ENCODE peak calls at places on chromosomes 6 and 20, in eight cellular contexts. One of them, this sample, is unnamed.

GRCh38 chr6:53615633-53616449 is 49.7 kb downstream of the KLHL31 start:
- DNase-seq in fibroblast of lung: peak
- DNase-seq in cardiac muscle cell: peak
- DNase-seq in HCT116: peak
- DNase-seq in stomach: peak
- DNase-seq in heart right ventricle: no peak
- DNase-seq in WERI-Rb-1: no peak
- DNase-seq in prostate gland: no peak
- DNase-seq in this sample: no peak

GRCh38 chr6:10561566-10562088 is 40.5 kb downstream of the GCNT2 start:
- DNase-seq in fibroblast of lung: no peak
- DNase-seq in cardiac muscle cell: no peak
- DNase-seq in HCT116: no peak
- DNase-seq in stomach: no peak
- DNase-seq in heart right ventricle: no peak
- DNase-seq in WERI-Rb-1: no peak
- DNase-seq in prostate gland: no peak
- DNase-seq in this sample: no peak

GRCh38 chr6:134161036-134161435 is 108.6 kb upstream of the SLC2A12 start:
- DNase-seq in fibroblast of lung: peak
- DNase-seq in cardiac muscle cell: peak
- DNase-seq in HCT116: no peak
- DNase-seq in stomach: no peak
- DNase-seq in heart right ventricle: no peak
- DNase-seq in WERI-Rb-1: no peak
- DNase-seq in prostate gland: no peak
- DNase-seq in this sample: no peak

GRCh38 chr6:20678831-20679352 is 144.6 kb downstream of the CDKAL1 start:
- DNase-seq in fibroblast of lung: no peak
- DNase-seq in cardiac muscle cell: no peak
- DNase-seq in HCT116: no peak
- DNase-seq in stomach: no peak
- DNase-seq in heart right ventricle: no peak
- DNase-seq in WERI-Rb-1: no peak
- DNase-seq in prostate gland: no peak
- DNase-seq in this sample: no peak

GRCh38 chr6:36028887-36029324 is 1.3 kb downstream of the MAPK14 start:
- DNase-seq in fibroblast of lung: peak
- DNase-seq in cardiac muscle cell: peak
- DNase-seq in HCT116: no peak
- DNase-seq in stomach: peak
- DNase-seq in heart right ventricle: peak
- DNase-seq in WERI-Rb-1: peak
- DNase-seq in prostate gland: peak
- DNase-seq in this sample: peak

GRCh38 chr6:67221226-67221625 is 1413.9 kb upstream of the ADGRB3 start:
- DNase-seq in fibroblast of lung: no peak
- DNase-seq in cardiac muscle cell: peak
- DNase-seq in HCT116: no peak
- DNase-seq in stomach: no peak
- DNase-seq in heart right ventricle: no peak
- DNase-seq in WERI-Rb-1: no peak
- DNase-seq in prostate gland: no peak
- DNase-seq in this sample: no peak

GRCh38 chr6:159128978-159129377 is 40.2 kb upstream of the FNDC1 start:
- DNase-seq in fibroblast of lung: no peak
- DNase-seq in cardiac muscle cell: no peak
- DNase-seq in HCT116: no peak
- DNase-seq in stomach: no peak
- DNase-seq in heart right ventricle: no peak
- DNase-seq in WERI-Rb-1: no peak
- DNase-seq in prostate gland: no peak
- DNase-seq in this sample: no peak

GRCh38 chr6:42745083-42745637 is 743 bp downstream of the TBCC start:
- DNase-seq in fibroblast of lung: peak
- DNase-seq in cardiac muscle cell: peak
- DNase-seq in HCT116: no peak
- DNase-seq in stomach: peak
- DNase-seq in heart right ventricle: peak
- DNase-seq in WERI-Rb-1: peak
- DNase-seq in prostate gland: no peak
- DNase-seq in this sample: no peak

GRCh38 chr6:77172578-77172977 is 290.7 kb downstream of the HTR1B start:
- DNase-seq in fibroblast of lung: no peak
- DNase-seq in cardiac muscle cell: no peak
- DNase-seq in HCT116: no peak
- DNase-seq in stomach: no peak
- DNase-seq in heart right ventricle: no peak
- DNase-seq in WERI-Rb-1: no peak
- DNase-seq in prostate gland: no peak
- DNase-seq in this sample: no peak

GRCh38 chr6:170292778-170293164 is 1.9 kb upstream of the DLL1 start:
- DNase-seq in fibroblast of lung: no peak
- DNase-seq in cardiac muscle cell: no peak
- DNase-seq in HCT116: peak
- DNase-seq in stomach: no peak
- DNase-seq in heart right ventricle: no peak
- DNase-seq in WERI-Rb-1: no peak
- DNase-seq in prostate gland: no peak
- DNase-seq in this sample: no peak

GRCh38 chr20:53597085-53597482 is 3.4 kb upstream of the ZNF217 start:
- DNase-seq in fibroblast of lung: no peak
- DNase-seq in cardiac muscle cell: peak
- DNase-seq in HCT116: no peak
- DNase-seq in stomach: peak
- DNase-seq in heart right ventricle: no peak
- DNase-seq in WERI-Rb-1: no peak
- DNase-seq in prostate gland: peak
- DNase-seq in this sample: no peak

GRCh38 chr20:10706460-10706811 is 32.6 kb upstream of the JAG1 start:
- DNase-seq in fibroblast of lung: no peak
- DNase-seq in cardiac muscle cell: no peak
- DNase-seq in HCT116: no peak
- DNase-seq in stomach: no peak
- DNase-seq in heart right ventricle: no peak
- DNase-seq in WERI-Rb-1: no peak
- DNase-seq in prostate gland: no peak
- DNase-seq in this sample: no peak

GRCh38 chr6:117448732-117449131 is 23.0 kb upstream of the ROS1 start:
- DNase-seq in fibroblast of lung: peak
- DNase-seq in cardiac muscle cell: peak
- DNase-seq in HCT116: no peak
- DNase-seq in stomach: no peak
- DNase-seq in heart right ventricle: no peak
- DNase-seq in WERI-Rb-1: no peak
- DNase-seq in prostate gland: no peak
- DNase-seq in this sample: no peak

GRCh38 chr20:38930242-38930569 is 4.0 kb downstream of the FAM83D start:
- DNase-seq in fibroblast of lung: no peak
- DNase-seq in cardiac muscle cell: no peak
- DNase-seq in HCT116: no peak
- DNase-seq in stomach: no peak
- DNase-seq in heart right ventricle: no peak
- DNase-seq in WERI-Rb-1: no peak
- DNase-seq in prostate gland: no peak
- DNase-seq in this sample: no peak

GRCh38 chr20:39795401-39796272 is 833.5 kb downstream of the DHX35 start:
- DNase-seq in fibroblast of lung: peak
- DNase-seq in cardiac muscle cell: no peak
- DNase-seq in HCT116: no peak
- DNase-seq in stomach: no peak
- DNase-seq in heart right ventricle: no peak
- DNase-seq in WERI-Rb-1: no peak
- DNase-seq in prostate gland: no peak
- DNase-seq in this sample: no peak

GRCh38 chr6:143759666-143760065 is 81.9 kb downstream of the PHACTR2 start:
- DNase-seq in fibroblast of lung: no peak
- DNase-seq in cardiac muscle cell: peak
- DNase-seq in HCT116: no peak
- DNase-seq in stomach: no peak
- DNase-seq in heart right ventricle: no peak
- DNase-seq in WERI-Rb-1: no peak
- DNase-seq in prostate gland: no peak
- DNase-seq in this sample: no peak

DNA sequence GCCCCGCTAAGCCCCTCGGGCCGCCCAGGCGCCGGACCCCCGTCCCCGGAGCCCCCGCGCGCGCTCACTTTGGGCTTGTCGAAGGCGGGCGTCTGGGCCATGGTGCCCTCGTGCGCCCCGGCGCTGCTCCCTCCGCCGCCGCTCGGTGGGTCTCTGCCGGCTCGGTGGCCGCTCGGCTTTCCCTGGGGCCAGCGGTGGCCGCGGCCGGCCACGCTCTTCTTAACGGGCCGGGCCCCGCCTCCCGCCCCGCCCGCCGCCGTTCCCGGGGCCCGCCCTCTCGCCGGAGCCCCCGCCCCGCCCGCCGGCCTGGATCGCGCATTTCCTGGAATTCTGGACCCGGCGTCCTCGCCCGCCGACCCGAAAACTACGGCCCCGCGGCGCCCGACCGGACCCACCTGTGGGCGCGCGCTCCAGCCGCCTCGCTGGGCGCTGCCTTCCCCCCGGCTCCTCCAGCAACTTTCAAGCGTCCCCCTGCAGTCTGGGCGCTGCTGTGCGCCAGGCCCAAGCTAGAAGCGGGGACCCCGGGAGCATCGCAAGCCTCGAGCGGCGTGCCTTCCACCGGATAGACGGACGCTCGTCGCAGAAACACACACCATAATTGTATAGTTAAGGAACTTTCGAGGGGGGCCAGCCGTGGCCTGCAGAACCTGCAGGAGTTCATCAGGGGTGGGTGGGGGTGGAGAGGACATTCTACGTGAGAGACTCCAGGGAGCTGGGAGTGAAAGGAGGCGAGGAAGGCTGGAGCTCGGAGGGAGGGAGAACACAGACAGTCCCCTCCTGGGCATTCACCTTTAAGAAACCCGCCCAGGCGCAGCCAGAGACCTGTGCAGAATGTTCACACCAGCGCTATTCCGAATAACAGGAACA is at the start of gene ADA:
- DNase-seq in fibroblast of lung: peak
- DNase-seq in cardiac muscle cell: peak
- DNase-seq in HCT116: no peak
- DNase-seq in stomach: peak
- DNase-seq in heart right ventricle: peak
- DNase-seq in WERI-Rb-1: peak
- DNase-seq in prostate gland: peak
- DNase-seq in this sample: no peak
- TF ChIP-seq CTCF in fibroblast of lung: no peak
- TF ChIP-seq CTCF in cardiac muscle cell: peak
- TF ChIP-seq CTCF in HCT116: no peak
- TF ChIP-seq CTCF in stomach: no peak
- TF ChIP-seq CTCF in heart right ventricle: peak
- TF ChIP-seq CTCF in WERI-Rb-1: peak
- TF ChIP-seq CTCF in prostate gland: no peak
- TF ChIP-seq CTCF in this sample: no peak

GRCh38 chr6:162852810-162853577 is 125.2 kb downstream of the PACRG start:
- DNase-seq in fibroblast of lung: peak
- DNase-seq in cardiac muscle cell: no peak
- DNase-seq in HCT116: no peak
- DNase-seq in stomach: no peak
- DNase-seq in heart right ventricle: no peak
- DNase-seq in WERI-Rb-1: no peak
- DNase-seq in prostate gland: no peak
- DNase-seq in this sample: no peak
- H3K27ac ChIP-seq in fibroblast of lung: no peak
- H3K27ac ChIP-seq in cardiac muscle cell: no peak
- H3K27ac ChIP-seq in HCT116: no peak
- H3K27ac ChIP-seq in stomach: no peak
- H3K27ac ChIP-seq in heart right ventricle: no peak
- H3K27ac ChIP-seq in WERI-Rb-1: peak
- H3K27ac ChIP-seq in prostate gland: no peak
- H3K27ac ChIP-seq in this sample: peak

GRCh38 chr6:63708631-63709030 is 73.0 kb downstream of the PHF3 start:
- DNase-seq in fibroblast of lung: no peak
- DNase-seq in cardiac muscle cell: no peak
- DNase-seq in HCT116: no peak
- DNase-seq in stomach: no peak
- DNase-seq in heart right ventricle: no peak
- DNase-seq in WERI-Rb-1: no peak
- DNase-seq in prostate gland: no peak
- DNase-seq in this sample: no peak
- H3K4me3 ChIP-seq in fibroblast of lung: no peak
- H3K4me3 ChIP-seq in cardiac muscle cell: no peak
- H3K4me3 ChIP-seq in HCT116: no peak
- H3K4me3 ChIP-seq in stomach: no peak
- H3K4me3 ChIP-seq in heart right ventricle: no peak
- H3K4me3 ChIP-seq in WERI-Rb-1: no peak
- H3K4me3 ChIP-seq in prostate gland: no peak
- H3K4me3 ChIP-seq in this sample: no peak

GRCh38 chr20:37721751-37722150 is 27.9 kb downstream of the CTNNBL1 start:
- DNase-seq in fibroblast of lung: no peak
- DNase-seq in cardiac muscle cell: no peak
- DNase-seq in HCT116: no peak
- DNase-seq in stomach: no peak
- DNase-seq in heart right ventricle: no peak
- DNase-seq in WERI-Rb-1: no peak
- DNase-seq in prostate gland: no peak
- DNase-seq in this sample: no peak
- TF ChIP-seq CTCF in fibroblast of lung: no peak
- TF ChIP-seq CTCF in cardiac muscle cell: no peak
- TF ChIP-seq CTCF in HCT116: no peak
- TF ChIP-seq CTCF in stomach: no peak
- TF ChIP-seq CTCF in heart right ventricle: no peak
- TF ChIP-seq CTCF in WERI-Rb-1: no peak
- TF ChIP-seq CTCF in prostate gland: no peak
- TF ChIP-seq CTCF in this sample: no peak

DNA sequence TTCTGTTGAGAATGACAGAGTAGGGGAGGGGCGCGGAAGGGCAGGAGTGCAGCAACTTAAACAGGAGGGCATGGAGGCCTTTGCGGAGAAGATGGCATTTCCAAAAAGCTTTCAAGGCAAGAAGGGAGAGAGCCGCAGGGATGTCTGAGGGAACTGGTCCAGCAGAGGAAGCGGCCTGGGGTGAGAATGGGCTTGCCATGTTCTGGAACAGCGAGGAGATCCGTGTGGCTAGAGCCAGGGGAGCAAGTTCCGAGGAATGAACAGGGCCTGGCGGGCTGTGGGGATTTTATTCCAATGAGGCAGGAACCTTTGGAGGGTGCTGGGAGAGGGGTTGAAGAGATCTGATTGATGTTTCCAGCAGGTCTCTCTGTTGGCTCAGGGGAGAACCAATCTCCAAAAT is 86.1 kb downstream of the PREX1 start:
- DNase-seq in fibroblast of lung: no peak
- DNase-seq in cardiac muscle cell: no peak
- DNase-seq in HCT116: no peak
- DNase-seq in stomach: no peak
- DNase-seq in heart right ventricle: no peak
- DNase-seq in WERI-Rb-1: no peak
- DNase-seq in prostate gland: no peak
- DNase-seq in this sample: no peak
- H3K27ac ChIP-seq in fibroblast of lung: no peak
- H3K27ac ChIP-seq in cardiac muscle cell: no peak
- H3K27ac ChIP-seq in HCT116: no peak
- H3K27ac ChIP-seq in stomach: no peak
- H3K27ac ChIP-seq in heart right ventricle: no peak
- H3K27ac ChIP-seq in WERI-Rb-1: no peak
- H3K27ac ChIP-seq in prostate gland: no peak
- H3K27ac ChIP-seq in this sample: no peak

This sample was measured in tibial nerve.